ENCODE peak calls at places on chromosomes 7 and 10, in five cellular contexts. T is PC-3, J is heart left ventricle, G is left ventricle myocardium inferior, I is Panc1. C is an unnamed sample.

GRCh38 chr10:76558586-76558985 is 1079.0 kb downstream of the KCNMA1 start:
- DNase-seq in J (no peak), I (no peak), G (no peak), T (peak), C (no peak)

GRCh38 chr7:1668486-1668931 is 1.6 kb upstream of the ELFN1 start:
- DNase-seq in T (no peak), I (no peak), J (peak), G (peak), C (peak)

GRCh38 chr7:156943091-156944041 is 6.1 kb upstream of the NOM1 start:
- DNase-seq in G (no peak), T (no peak), I (no peak), J (no peak), C (no peak)

GRCh38 chr7:69962856-69963149 is 364.5 kb downstream of the AUTS2 start:
- DNase-seq in J (no peak), I (no peak), G (no peak), T (no peak), C (no peak)

GRCh38 chr7:31488562-31489203 is 25.2 kb upstream of the ITPRID1 start:
- DNase-seq in T (peak), J (no peak), G (peak), I (peak), C (peak)

GRCh38 chr10:72244573-72245038 is 28.5 kb upstream of the ASCC1 start:
- DNase-seq in J (no peak), T (no peak), I (no peak), G (peak), C (no peak)

GRCh38 chr10:598415-599170 is 90.9 kb downstream of the DIP2C start:
- DNase-seq in T (no peak), J (no peak), G (no peak), I (no peak), C (no peak)

GRCh38 chr10:122665946-122666345 is 33.7 kb downstream of the C10orf120 start:
- DNase-seq in I (no peak), G (no peak), T (no peak), J (no peak), C (no peak)

GRCh38 chr7:4006687-4007086 is 675.4 kb upstream of the FOXK1 start:
- DNase-seq in I (no peak), T (no peak), J (no peak), G (no peak), C (no peak)

GRCh38 chr7:55438765-55439525 is 73.8 kb downstream of the LANCL2 start:
- DNase-seq in I (no peak), G (peak), T (peak), J (no peak), C (no peak)

GRCh38 chr10:124627851-124628675 is 116.1 kb downstream of the FAM53B start:
- DNase-seq in G (peak), I (no peak), T (no peak), J (peak), C (no peak)
- H3K27ac ChIP-seq in G (peak), I (no peak), T (no peak), J (peak), C (peak)

DNA sequence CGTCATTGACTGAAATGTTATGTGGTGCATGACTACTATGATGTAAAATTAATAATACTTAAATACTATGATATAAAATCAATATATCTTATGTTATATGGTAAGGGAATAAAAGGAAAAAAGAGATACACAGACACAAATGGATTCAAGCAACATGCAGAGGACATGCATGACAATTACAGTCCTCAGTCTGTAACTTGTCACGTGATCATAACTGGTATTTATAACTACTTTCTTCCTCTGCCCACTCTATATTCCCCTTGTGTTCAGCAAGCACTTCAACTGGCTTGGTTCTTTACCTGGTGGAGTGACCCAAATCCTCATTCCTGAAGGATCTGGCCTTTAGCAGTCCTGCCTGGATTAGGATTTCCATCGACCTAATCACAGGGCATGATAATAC is 104.4 kb upstream of the FAM180A start:
- DNase-seq in G (no peak), J (no peak), T (no peak), I (no peak), C (no peak)
- H3K27ac ChIP-seq in G (no peak), J (no peak), T (peak), I (no peak), C (no peak)

DNA sequence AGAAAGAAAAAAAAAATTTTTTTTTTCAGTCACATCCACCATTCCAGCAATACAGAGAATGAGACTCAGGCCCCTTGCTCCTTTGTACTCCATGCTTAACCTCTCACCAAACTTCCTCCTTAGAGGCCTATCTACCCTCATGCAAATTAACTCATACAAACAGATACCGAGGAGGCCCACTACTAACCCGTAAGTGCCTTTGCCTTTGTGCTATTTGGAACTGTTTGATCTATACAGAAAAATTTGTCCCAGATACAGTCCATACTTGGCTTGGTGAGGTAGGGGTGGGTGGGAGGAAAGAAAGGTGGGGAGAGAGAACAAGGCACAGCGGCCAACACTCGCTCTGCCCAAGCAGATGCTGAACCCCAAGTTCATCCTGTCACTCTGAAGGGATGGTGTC is 87.8 kb upstream of the DUSP5 start:
- DNase-seq in J (no peak), I (no peak), G (no peak), T (no peak), C (no peak)
- H3K27ac ChIP-seq in J (no peak), I (no peak), G (no peak), T (peak), C (no peak)

DNA sequence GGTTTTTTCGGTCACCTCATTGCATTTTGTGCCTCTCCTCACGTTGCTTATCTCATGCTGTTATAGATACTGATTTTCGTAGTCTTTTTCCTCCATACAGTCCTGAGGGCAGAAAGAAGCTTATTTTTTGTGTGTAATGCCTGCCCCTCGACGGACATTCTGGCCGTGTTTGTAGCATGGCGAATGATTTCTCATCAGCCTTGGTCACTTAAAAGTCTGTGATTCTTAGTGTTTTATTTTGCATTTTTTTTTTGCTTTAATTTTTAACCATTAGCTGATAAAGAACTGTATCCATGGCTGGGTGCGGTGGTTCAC is 469 bp upstream of the NOC3L start:
- DNase-seq in G (no peak), J (no peak), I (no peak), T (no peak), C (no peak)
- H3K27ac ChIP-seq in G (peak), J (peak), I (peak), T (no peak), C (peak)

C was measured in lower lobe of right lung.